ENCODE peak calls at places on chromosome 19, in nine cellular contexts. Z, I, G, J, L, T, Q, Y and O are unnamed samples. For H3K4me1, the result is how much of the 10 kb centered on the place peaks cover.

GRCh38 chr19:5484398-5485285 is 29.4 kb downstream of the ZNRF4 start:
- DNase-seq in Z (no peak), I (no peak), G (no peak), J (no peak), L (no peak), T (no peak), Q (no peak), Y (no peak), O (no peak)

GRCh38 chr19:46866407-46867132 is 5.8 kb downstream of the ARHGAP35 start:
- DNase-seq in Z (no peak), I (no peak), G (no peak), J (no peak), L (peak), T (no peak), Q (no peak), Y (no peak), O (no peak)

GRCh38 chr19:10518444-10519361 is 1.5 kb upstream of the S1PR5 start:
- DNase-seq in Z (no peak), I (no peak), G (no peak), J (no peak), L (no peak), T (no peak), Q (no peak), Y (no peak), O (no peak)

GRCh38 chr19:51820821-51821446 is 26.0 kb downstream of the FPR3 start:
- DNase-seq in Z (no peak), I (no peak), G (no peak), J (no peak), L (no peak), T (no peak), Q (no peak), Y (no peak), O (no peak)

GRCh38 chr19:45768644-45769053 is 403 bp downstream of the SIX5 start:
- DNase-seq in Z (no peak), I (no peak), G (peak), J (peak), L (peak), T (peak), Q (peak), Y (no peak), O (no peak)

GRCh38 chr19:45419396-45419795 is 4.3 kb downstream of the ERCC1 start:
- DNase-seq in Z (no peak), I (no peak), G (no peak), J (no peak), L (no peak), T (peak), Q (no peak), Y (no peak), O (no peak)

GRCh38 chr19:57769345-57770131 is at the start of gene ZNF586:
- DNase-seq in Z (peak), I (peak), G (peak), J (peak), L (peak), T (peak), Q (peak), Y (peak), O (peak)

GRCh38 chr19:55208880-55209429 is 346 bp downstream of the PTPRH start:
- DNase-seq in Z (no peak), I (no peak), G (no peak), J (peak), L (peak), T (peak), Q (no peak), Y (no peak), O (no peak)

GRCh38 chr19:33194884-33195710 is 967 bp downstream of the LRP3 start:
- DNase-seq in Z (no peak), I (no peak), G (peak), J (peak), L (peak), T (peak), Q (no peak), Y (no peak), O (no peak)

GRCh38 chr19:55486043-55486970 is 1.3 kb downstream of the NAT14 start:
- DNase-seq in Z (no peak), I (no peak), G (no peak), J (no peak), L (no peak), T (no peak), Q (no peak), Y (no peak), O (no peak)

GRCh38 chr19:47045867-47046470 is 2.5 kb downstream of the TMEM160 start:
- DNase-seq in Z (no peak), I (no peak), G (no peak), J (no peak), L (no peak), T (no peak), Q (no peak), Y (no peak), O (no peak)

GRCh38 chr19:49801966-49802661 is 11.0 kb downstream of the FUZ start:
- DNase-seq in Z (no peak), I (peak), G (peak), J (peak), L (peak), T (peak), Q (peak), Y (no peak), O (peak)

GRCh38 chr19:17473041-17473440 is 2.7 kb downstream of the SLC27A1 start:
- DNase-seq in Z (peak), I (no peak), G (no peak), J (no peak), L (peak), T (no peak), Q (no peak), Y (no peak), O (no peak)

GRCh38 chr19:41597600-41598041 is 21.7 kb downstream of the CEACAM21 start:
- DNase-seq in Z (peak), I (peak), G (no peak), J (no peak), L (peak), T (peak), Q (peak), Y (peak), O (peak)

GRCh38 chr19:46753420-46754155 is 7.3 kb upstream of the STRN4 start:
- DNase-seq in Z (no peak), I (peak), G (peak), J (peak), L (peak), T (peak), Q (peak), Y (peak), O (peak)

GRCh38 chr19:13937479-13938360 is 497 bp downstream of the PODNL1 start:
- DNase-seq in Z (no peak), I (no peak), G (no peak), J (peak), L (no peak), T (no peak), Q (no peak), Y (no peak), O (no peak)

GRCh38 chr19:33686687-33687541 is 65.2 kb downstream of the CHST8 start:
- DNase-seq in Z (no peak), I (no peak), G (no peak), J (peak), L (no peak), T (no peak), Q (no peak), Y (no peak), O (no peak)

GRCh38 chr19:35847911-35848310 is 4.4 kb downstream of the NPHS1 start:
- DNase-seq in Z (no peak), I (no peak), G (no peak), J (no peak), L (no peak), T (no peak), Q (no peak), Y (no peak), O (no peak)

GRCh38 chr19:55070755-55071502 is 4.7 kb upstream of the EPS8L1 start:
- DNase-seq in Z (no peak), I (no peak), G (peak), J (no peak), L (peak), T (peak), Q (no peak), Y (no peak), O (peak)

GRCh38 chr19:13796301-13797057 is 1.2 kb downstream of the ZSWIM4 start:
- DNase-seq in Z (peak), I (peak), G (peak), J (peak), L (peak), T (peak), Q (peak), Y (no peak), O (peak)

GRCh38 chr19:50759886-50760285 is 10.4 kb upstream of the GPR32 start:
- DNase-seq in Z (no peak), I (no peak), G (no peak), J (no peak), L (peak), T (no peak), Q (no peak), Y (no peak), O (no peak)

GRCh38 chr19:6963259-6963852 is 57.9 kb downstream of the MBD3L2B start:
- DNase-seq in Z (no peak), I (no peak), G (no peak), J (no peak), L (no peak), T (no peak), Q (no peak), Y (no peak), O (no peak)

GRCh38 chr19:2645816-2646215 is 56.7 kb downstream of the GNG7 start:
- DNase-seq in Z (no peak), I (no peak), G (no peak), J (no peak), L (no peak), T (no peak), Q (no peak), Y (no peak), O (no peak)

GRCh38 chr19:46745521-46746280 is at the start of gene FKRP:
- DNase-seq in Z (no peak), I (no peak), G (peak), J (peak), L (no peak), T (no peak), Q (peak), Y (no peak), O (no peak)

GRCh38 chr19:31356587-31357314 is 7.5 kb upstream of the TSHZ3 start:
- DNase-seq in Z (no peak), I (no peak), G (peak), J (no peak), L (no peak), T (peak), Q (peak), Y (no peak), O (no peak)

GRCh38 chr19:47267350-47267759 is 7.3 kb upstream of the INAFM1 start:
- DNase-seq in Z (no peak), I (no peak), G (no peak), J (no peak), L (no peak), T (no peak), Q (no peak), Y (no peak), O (no peak)

GRCh38 chr19:7213628-7214328 is 80.4 kb downstream of the INSR start:
- DNase-seq in Z (no peak), I (no peak), G (no peak), J (no peak), L (no peak), T (no peak), Q (no peak), Y (no peak), O (no peak)

GRCh38 chr19:35868172-35868822 is at the start of gene APLP1:
- DNase-seq in Z (no peak), I (no peak), G (peak), J (peak), L (peak), T (peak), Q (peak), Y (no peak), O (peak)

GRCh38 chr19:21158523-21159135 is 16.8 kb downstream of the ZNF431 start:
- DNase-seq in Z (peak), I (no peak), G (no peak), J (no peak), L (no peak), T (no peak), Q (no peak), Y (no peak), O (no peak)

GRCh38 chr19:46015080-46015960 is 7.5 kb downstream of the PGLYRP1 start:
- DNase-seq in Z (no peak), I (no peak), G (peak), J (peak), L (peak), T (peak), Q (peak), Y (no peak), O (peak)

GRCh38 chr19:36420961-36421748 is 2.7 kb upstream of the ZFP82 start:
- DNase-seq in Z (no peak), I (no peak), G (peak), J (peak), L (no peak), T (no peak), Q (peak), Y (no peak), O (no peak)

GRCh38 chr19:35986664-35987570 is 8.1 kb upstream of the SDHAF1 start:
- DNase-seq in Z (no peak), I (no peak), G (no peak), J (no peak), L (peak), T (peak), Q (peak), Y (no peak), O (peak)

GRCh38 chr19:28463493-28464053 is 749.4 kb downstream of the UQCRFS1 start:
- DNase-seq in Z (no peak), I (no peak), G (no peak), J (no peak), L (no peak), T (no peak), Q (no peak), Y (no peak), O (no peak)

GRCh38 chr19:37738371-37738770 is 18.8 kb upstream of the ZNF607 start:
- DNase-seq in Z (no peak), I (no peak), G (no peak), J (no peak), L (peak), T (no peak), Q (no peak), Y (no peak), O (no peak)

GRCh38 chr19:43290568-43291359 is 21.4 kb upstream of the PSG9 start:
- DNase-seq in Z (no peak), I (no peak), G (no peak), J (no peak), L (peak), T (no peak), Q (no peak), Y (peak), O (no peak)

GRCh38 chr19:50414850-50415660 is 3.7 kb upstream of the SPIB start:
- DNase-seq in Z (no peak), I (peak), G (peak), J (peak), L (peak), T (peak), Q (peak), Y (peak), O (peak)

GRCh38 chr19:14091885-14092462 is 1.4 kb upstream of the SAMD1 start:
- DNase-seq in Z (no peak), I (no peak), G (no peak), J (no peak), L (no peak), T (no peak), Q (no peak), Y (no peak), O (no peak)

GRCh38 chr19:5113101-5113557 is 144.2 kb downstream of the KDM4B start:
- DNase-seq in Z (no peak), I (no peak), G (no peak), J (no peak), L (no peak), T (no peak), Q (no peak), Y (no peak), O (no peak)

GRCh38 chr19:6677924-6678689 is 8.1 kb upstream of the TNFSF14 start:
- DNase-seq in Z (no peak), I (no peak), G (no peak), J (peak), L (peak), T (no peak), Q (no peak), Y (no peak), O (peak)

DNA sequence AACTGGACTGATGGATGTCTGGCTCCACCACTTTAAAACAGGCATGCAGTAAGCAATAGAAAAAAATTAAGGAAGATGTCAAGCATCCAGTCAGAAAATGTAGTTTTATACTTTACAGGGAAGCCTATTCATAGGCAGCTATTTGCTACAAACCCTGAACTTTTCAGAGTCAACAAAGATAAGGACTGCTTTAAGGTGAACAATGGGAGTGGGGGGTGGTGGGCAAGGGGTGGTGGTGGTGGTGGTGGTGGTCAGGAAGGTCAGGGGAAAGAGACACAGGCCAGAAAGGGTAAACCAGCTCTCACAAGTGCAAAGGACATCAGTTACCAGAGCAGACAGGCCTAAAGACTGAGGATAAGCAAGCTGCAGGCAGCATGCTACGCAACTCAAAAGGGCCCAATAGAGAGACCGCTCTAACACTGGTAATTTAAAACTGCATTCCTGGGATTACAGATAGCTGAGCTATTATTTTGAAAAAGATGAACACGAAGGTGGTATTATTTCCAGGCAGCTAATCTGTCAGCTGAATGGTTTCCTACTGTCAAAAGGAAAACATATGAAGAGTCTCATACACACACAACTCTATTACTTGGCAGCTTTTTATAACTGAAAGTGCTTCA is 14.8 kb downstream of the BRD4 start:
- DNase-seq in Z (no peak), I (no peak), G (no peak), J (no peak), L (no peak), T (no peak), Q (no peak), Y (no peak), O (no peak)
- H3K4me1 ChIP-seq in Z (under half), I (half or more), G (under half), J (half or more), L (under half), T (under half), Q (half or more), Y (under half), O (under half)

GRCh38 chr19:48740705-48741030 is 258 bp upstream of the RASIP1 start:
- DNase-seq in Z (no peak), I (no peak), G (no peak), J (no peak), L (no peak), T (no peak), Q (no peak), Y (no peak), O (no peak)
- H3K4me1 ChIP-seq in Z (under half), I (under half), G (under half), J (under half), L (under half), T (under half), Q (under half), Y (under half), O (under half)

DNA sequence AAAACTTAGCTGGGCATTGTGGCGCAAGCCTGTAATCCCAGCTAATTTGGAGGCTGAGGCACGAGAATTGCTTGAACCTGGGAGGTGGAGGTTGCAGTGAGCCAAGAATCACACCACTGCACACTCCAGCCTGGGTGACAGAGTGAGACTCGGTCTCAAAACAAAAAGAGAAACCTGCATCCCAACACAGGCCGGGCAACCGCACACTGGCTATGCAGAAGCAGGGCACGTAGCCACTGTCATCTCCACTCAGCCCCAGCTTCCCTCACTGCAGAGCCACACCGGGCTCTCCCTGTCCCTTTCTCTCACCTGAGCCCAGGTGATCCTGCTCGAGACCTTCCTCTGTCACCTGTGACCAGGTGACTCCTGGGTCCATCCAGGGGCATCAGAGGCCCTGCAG is 11.7 kb downstream of the ELL start:
- DNase-seq in Z (no peak), I (no peak), G (no peak), J (no peak), L (no peak), T (no peak), Q (no peak), Y (no peak), O (no peak)
- H3K4me1 ChIP-seq in Z (under half), I (under half), G (half or more), J (half or more), L (under half), T (half or more), Q (half or more), Y (under half), O (under half)

GRCh38 chr19:18832331-18833140 is 777 bp downstream of the UPF1 start:
- DNase-seq in Z (no peak), I (no peak), G (peak), J (no peak), L (peak), T (peak), Q (no peak), Y (no peak), O (no peak)
- H3K4me1 ChIP-seq in Z (under half), I (under half), G (under half), J (under half), L (under half), T (under half), Q (half or more), Y (under half), O (under half)

GRCh38 chr19:8441725-8442544 is 2.8 kb upstream of the HNRNPM start:
- DNase-seq in Z (no peak), I (no peak), G (no peak), J (peak), L (no peak), T (no peak), Q (no peak), Y (no peak), O (no peak)

GRCh38 chr19:8446055-8446709 is 1.4 kb downstream of the HNRNPM start:
- DNase-seq in Z (no peak), I (no peak), G (no peak), J (no peak), L (no peak), T (no peak), Q (no peak), Y (no peak), O (no peak)

GRCh38 chr19:8449830-8450229 is 5.1 kb downstream of the HNRNPM start:
- DNase-seq in Z (no peak), I (no peak), G (no peak), J (no peak), L (no peak), T (no peak), Q (no peak), Y (no peak), O (no peak)

GRCh38 chr19:8444677-8445487 is at the start of gene HNRNPM:
- DNase-seq in Z (peak), I (peak), G (peak), J (peak), L (peak), T (peak), Q (peak), Y (peak), O (peak)

GRCh38 chr19:8445488-8446001 is 770 bp downstream of the HNRNPM start:
- DNase-seq in Z (no peak), I (peak), G (peak), J (peak), L (no peak), T (peak), Q (peak), Y (no peak), O (peak)
- H3K4me1 ChIP-seq in Z (under half), I (under half), G (under half), J (under half), L (under half), T (under half), Q (half or more), Y (under half), O (under half)

GRCh38 chr19:54001496-54001895 is 10.1 kb downstream of the CACNG6 start:
- DNase-seq in Z (no peak), I (no peak), G (no peak), J (no peak), L (no peak), T (no peak), Q (no peak), Y (no peak), O (no peak)
- H3K4me1 ChIP-seq in Z (under half), I (under half), G (under half), J (under half), L (under half), T (under half), Q (under half), Y (under half), O (under half)

GRCh38 chr19:40282209-40282580 is 3.0 kb downstream of the AKT2 start:
- DNase-seq in Z (no peak), I (no peak), G (no peak), J (no peak), L (no peak), T (no peak), Q (no peak), Y (no peak), O (no peak)
- H3K4me1 ChIP-seq in Z (under half), I (half or more), G (under half), J (half or more), L (under half), T (under half), Q (half or more), Y (under half), O (under half)

GRCh38 chr19:18841400-18841799 is 9.6 kb downstream of the UPF1 start:
- DNase-seq in Z (no peak), I (no peak), G (no peak), J (no peak), L (no peak), T (no peak), Q (no peak), Y (no peak), O (no peak)

GRCh38 chr19:18845961-18846360 is 14.2 kb downstream of the UPF1 start:
- DNase-seq in Z (no peak), I (no peak), G (no peak), J (peak), L (no peak), T (no peak), Q (no peak), Y (no peak), O (no peak)

GRCh38 chr19:18844806-18845329 is 13.1 kb downstream of the UPF1 start:
- DNase-seq in Z (no peak), I (no peak), G (no peak), J (no peak), L (no peak), T (no peak), Q (no peak), Y (no peak), O (no peak)

GRCh38 chr19:18842166-18842565 is 10.4 kb downstream of the UPF1 start:
- DNase-seq in Z (no peak), I (no peak), G (no peak), J (no peak), L (no peak), T (no peak), Q (no peak), Y (no peak), O (no peak)

GRCh38 chr19:18843960-18844359 is 12.2 kb downstream of the UPF1 start:
- DNase-seq in Z (no peak), I (no peak), G (no peak), J (no peak), L (no peak), T (no peak), Q (no peak), Y (no peak), O (no peak)
- H3K4me1 ChIP-seq in Z (under half), I (under half), G (under half), J (half or more), L (under half), T (under half), Q (half or more), Y (under half), O (under half)

GRCh38 chr19:4062576-4063368 is 3.9 kb downstream of the ZBTB7A start:
- DNase-seq in Z (no peak), I (no peak), G (peak), J (peak), L (no peak), T (peak), Q (no peak), Y (no peak), O (no peak)
- H3K4me1 ChIP-seq in Z (under half), I (half or more), G (half or more), J (under half), L (half or more), T (half or more), Q (half or more), Y (under half), O (half or more)